ENCODE peak calls at places on chromosomes 16 and 17, in ten cellular contexts. One of them, this sample, is unnamed. For H3K4me1, the result is how much of the 10 kb centered on the place peaks cover.

GRCh38 chr17:78724544-78724943 is 57.5 kb downstream of the CYTH1 start:
- DNase-seq in Peyer's patch: no peak
- DNase-seq in effector memory CD4-positive, alpha-beta T cell: no peak
- DNase-seq in colonic mucosa: no peak
- DNase-seq in endodermal cell: peak
- DNase-seq in cardiac muscle cell: no peak
- DNase-seq in breast epithelium: peak
- DNase-seq in mesenchymal stem cell: no peak
- DNase-seq in heart left ventricle: no peak
- DNase-seq in HAP-1: no peak
- DNase-seq in this sample: no peak

GRCh38 chr16:58290861-58291260 is 4.0 kb downstream of the PRSS54 start:
- DNase-seq in Peyer's patch: no peak
- DNase-seq in effector memory CD4-positive, alpha-beta T cell: no peak
- DNase-seq in colonic mucosa: no peak
- DNase-seq in endodermal cell: no peak
- DNase-seq in cardiac muscle cell: no peak
- DNase-seq in breast epithelium: no peak
- DNase-seq in mesenchymal stem cell: no peak
- DNase-seq in heart left ventricle: no peak
- DNase-seq in HAP-1: no peak
- DNase-seq in this sample: no peak

GRCh38 chr17:65100316-65101140 is 36.6 kb upstream of the RGS9 start:
- DNase-seq in Peyer's patch: peak
- DNase-seq in effector memory CD4-positive, alpha-beta T cell: peak
- DNase-seq in colonic mucosa: peak
- DNase-seq in endodermal cell: peak
- DNase-seq in cardiac muscle cell: peak
- DNase-seq in breast epithelium: peak
- DNase-seq in mesenchymal stem cell: peak
- DNase-seq in heart left ventricle: peak
- DNase-seq in HAP-1: peak
- DNase-seq in this sample: peak

GRCh38 chr17:28093999-28094716 is 51.7 kb downstream of the NLK start:
- DNase-seq in Peyer's patch: no peak
- DNase-seq in effector memory CD4-positive, alpha-beta T cell: no peak
- DNase-seq in colonic mucosa: no peak
- DNase-seq in endodermal cell: no peak
- DNase-seq in cardiac muscle cell: no peak
- DNase-seq in breast epithelium: no peak
- DNase-seq in mesenchymal stem cell: no peak
- DNase-seq in heart left ventricle: no peak
- DNase-seq in HAP-1: peak
- DNase-seq in this sample: no peak

GRCh38 chr16:55478827-55479559 is at the start of gene MMP2:
- DNase-seq in Peyer's patch: peak
- DNase-seq in effector memory CD4-positive, alpha-beta T cell: no peak
- DNase-seq in colonic mucosa: peak
- DNase-seq in endodermal cell: peak
- DNase-seq in cardiac muscle cell: peak
- DNase-seq in breast epithelium: no peak
- DNase-seq in mesenchymal stem cell: peak
- DNase-seq in heart left ventricle: peak
- DNase-seq in HAP-1: no peak
- DNase-seq in this sample: no peak

GRCh38 chr17:50426814-50427787 is 1.1 kb downstream of the ACSF2 start:
- DNase-seq in Peyer's patch: peak
- DNase-seq in effector memory CD4-positive, alpha-beta T cell: no peak
- DNase-seq in colonic mucosa: peak
- DNase-seq in endodermal cell: peak
- DNase-seq in cardiac muscle cell: peak
- DNase-seq in breast epithelium: peak
- DNase-seq in mesenchymal stem cell: peak
- DNase-seq in heart left ventricle: no peak
- DNase-seq in HAP-1: peak
- DNase-seq in this sample: peak

GRCh38 chr17:31564883-31565297 is 173.4 kb downstream of the RAB11FIP4 start:
- DNase-seq in Peyer's patch: no peak
- DNase-seq in effector memory CD4-positive, alpha-beta T cell: no peak
- DNase-seq in colonic mucosa: no peak
- DNase-seq in endodermal cell: peak
- DNase-seq in cardiac muscle cell: peak
- DNase-seq in breast epithelium: no peak
- DNase-seq in mesenchymal stem cell: peak
- DNase-seq in heart left ventricle: no peak
- DNase-seq in HAP-1: no peak
- DNase-seq in this sample: no peak

GRCh38 chr16:529012-529575 is 1.6 kb downstream of the CAPN15 start:
- DNase-seq in Peyer's patch: peak
- DNase-seq in effector memory CD4-positive, alpha-beta T cell: no peak
- DNase-seq in colonic mucosa: no peak
- DNase-seq in endodermal cell: no peak
- DNase-seq in cardiac muscle cell: no peak
- DNase-seq in breast epithelium: no peak
- DNase-seq in mesenchymal stem cell: no peak
- DNase-seq in heart left ventricle: no peak
- DNase-seq in HAP-1: no peak
- DNase-seq in this sample: no peak

GRCh38 chr16:75593825-75594820 is 27.9 kb downstream of the GABARAPL2 start:
- DNase-seq in Peyer's patch: no peak
- DNase-seq in effector memory CD4-positive, alpha-beta T cell: no peak
- DNase-seq in colonic mucosa: no peak
- DNase-seq in endodermal cell: peak
- DNase-seq in cardiac muscle cell: peak
- DNase-seq in breast epithelium: no peak
- DNase-seq in mesenchymal stem cell: peak
- DNase-seq in heart left ventricle: no peak
- DNase-seq in HAP-1: no peak
- DNase-seq in this sample: peak

GRCh38 chr17:42553161-42553818 is 567 bp downstream of the HSD17B1 start:
- DNase-seq in Peyer's patch: no peak
- DNase-seq in effector memory CD4-positive, alpha-beta T cell: no peak
- DNase-seq in colonic mucosa: no peak
- DNase-seq in endodermal cell: peak
- DNase-seq in cardiac muscle cell: peak
- DNase-seq in breast epithelium: no peak
- DNase-seq in mesenchymal stem cell: peak
- DNase-seq in heart left ventricle: peak
- DNase-seq in HAP-1: peak
- DNase-seq in this sample: no peak

GRCh38 chr16:69132424-69133252 is at the start of the genes CHTF8 and UTP4:
- DNase-seq in Peyer's patch: peak
- DNase-seq in effector memory CD4-positive, alpha-beta T cell: peak
- DNase-seq in colonic mucosa: peak
- DNase-seq in endodermal cell: peak
- DNase-seq in cardiac muscle cell: peak
- DNase-seq in breast epithelium: peak
- DNase-seq in mesenchymal stem cell: peak
- DNase-seq in heart left ventricle: peak
- DNase-seq in HAP-1: peak
- DNase-seq in this sample: peak

GRCh38 chr17:43018008-43018853 is 4.0 kb downstream of the VAT1 start:
- DNase-seq in Peyer's patch: no peak
- DNase-seq in effector memory CD4-positive, alpha-beta T cell: peak
- DNase-seq in colonic mucosa: no peak
- DNase-seq in endodermal cell: peak
- DNase-seq in cardiac muscle cell: no peak
- DNase-seq in breast epithelium: no peak
- DNase-seq in mesenchymal stem cell: peak
- DNase-seq in heart left ventricle: no peak
- DNase-seq in HAP-1: peak
- DNase-seq in this sample: no peak

GRCh38 chr17:63338272-63338671 is 107.8 kb downstream of the CYB561 start:
- DNase-seq in Peyer's patch: no peak
- DNase-seq in effector memory CD4-positive, alpha-beta T cell: no peak
- DNase-seq in colonic mucosa: no peak
- DNase-seq in endodermal cell: no peak
- DNase-seq in cardiac muscle cell: no peak
- DNase-seq in breast epithelium: no peak
- DNase-seq in mesenchymal stem cell: no peak
- DNase-seq in heart left ventricle: no peak
- DNase-seq in HAP-1: no peak
- DNase-seq in this sample: no peak

GRCh38 chr17:72614871-72615626 is 477.4 kb downstream of the SLC39A11 start:
- DNase-seq in Peyer's patch: peak
- DNase-seq in effector memory CD4-positive, alpha-beta T cell: no peak
- DNase-seq in colonic mucosa: peak
- DNase-seq in endodermal cell: peak
- DNase-seq in cardiac muscle cell: peak
- DNase-seq in breast epithelium: no peak
- DNase-seq in mesenchymal stem cell: peak
- DNase-seq in heart left ventricle: no peak
- DNase-seq in HAP-1: no peak
- DNase-seq in this sample: peak

GRCh38 chr17:27598337-27599050 is 32.5 kb upstream of the LGALS9 start:
- DNase-seq in Peyer's patch: no peak
- DNase-seq in effector memory CD4-positive, alpha-beta T cell: no peak
- DNase-seq in colonic mucosa: no peak
- DNase-seq in endodermal cell: no peak
- DNase-seq in cardiac muscle cell: no peak
- DNase-seq in breast epithelium: no peak
- DNase-seq in mesenchymal stem cell: no peak
- DNase-seq in heart left ventricle: peak
- DNase-seq in HAP-1: no peak
- DNase-seq in this sample: no peak

GRCh38 chr17:77867976-77868713 is 90.4 kb upstream of the TNRC6C start:
- DNase-seq in Peyer's patch: no peak
- DNase-seq in effector memory CD4-positive, alpha-beta T cell: no peak
- DNase-seq in colonic mucosa: no peak
- DNase-seq in endodermal cell: no peak
- DNase-seq in cardiac muscle cell: no peak
- DNase-seq in breast epithelium: no peak
- DNase-seq in mesenchymal stem cell: no peak
- DNase-seq in heart left ventricle: peak
- DNase-seq in HAP-1: no peak
- DNase-seq in this sample: no peak

GRCh38 chr16:67961551-67961957 is 6.9 kb downstream of the SLC12A4 start:
- DNase-seq in Peyer's patch: peak
- DNase-seq in effector memory CD4-positive, alpha-beta T cell: no peak
- DNase-seq in colonic mucosa: peak
- DNase-seq in endodermal cell: no peak
- DNase-seq in cardiac muscle cell: no peak
- DNase-seq in breast epithelium: peak
- DNase-seq in mesenchymal stem cell: no peak
- DNase-seq in heart left ventricle: no peak
- DNase-seq in HAP-1: no peak
- DNase-seq in this sample: peak

GRCh38 chr17:1107777-1108559 is 71.8 kb downstream of the ABR start:
- DNase-seq in Peyer's patch: peak
- DNase-seq in effector memory CD4-positive, alpha-beta T cell: no peak
- DNase-seq in colonic mucosa: peak
- DNase-seq in endodermal cell: peak
- DNase-seq in cardiac muscle cell: no peak
- DNase-seq in breast epithelium: no peak
- DNase-seq in mesenchymal stem cell: peak
- DNase-seq in heart left ventricle: no peak
- DNase-seq in HAP-1: no peak
- DNase-seq in this sample: no peak
- H3K4me1 ChIP-seq in Peyer's patch: half or more
- H3K4me1 ChIP-seq in effector memory CD4-positive, alpha-beta T cell: under half
- H3K4me1 ChIP-seq in colonic mucosa: under half
- H3K4me1 ChIP-seq in endodermal cell: under half
- H3K4me1 ChIP-seq in cardiac muscle cell: half or more
- H3K4me1 ChIP-seq in breast epithelium: under half
- H3K4me1 ChIP-seq in mesenchymal stem cell: half or more
- H3K4me1 ChIP-seq in heart left ventricle: half or more
- H3K4me1 ChIP-seq in HAP-1: under half
- H3K4me1 ChIP-seq in this sample: under half

GRCh38 chr17:80763293-80763867 is 218.7 kb downstream of the RPTOR start:
- DNase-seq in Peyer's patch: no peak
- DNase-seq in effector memory CD4-positive, alpha-beta T cell: no peak
- DNase-seq in colonic mucosa: no peak
- DNase-seq in endodermal cell: no peak
- DNase-seq in cardiac muscle cell: no peak
- DNase-seq in breast epithelium: no peak
- DNase-seq in mesenchymal stem cell: no peak
- DNase-seq in heart left ventricle: no peak
- DNase-seq in HAP-1: no peak
- DNase-seq in this sample: no peak
- H3K4me1 ChIP-seq in Peyer's patch: under half
- H3K4me1 ChIP-seq in effector memory CD4-positive, alpha-beta T cell: half or more
- H3K4me1 ChIP-seq in colonic mucosa: under half
- H3K4me1 ChIP-seq in endodermal cell: under half
- H3K4me1 ChIP-seq in cardiac muscle cell: under half
- H3K4me1 ChIP-seq in breast epithelium: under half
- H3K4me1 ChIP-seq in mesenchymal stem cell: under half
- H3K4me1 ChIP-seq in heart left ventricle: half or more
- H3K4me1 ChIP-seq in HAP-1: under half
- H3K4me1 ChIP-seq in this sample: under half

GRCh38 chr17:57879437-57880085 is 29.7 kb upstream of the MRPS23 start:
- DNase-seq in Peyer's patch: no peak
- DNase-seq in effector memory CD4-positive, alpha-beta T cell: no peak
- DNase-seq in colonic mucosa: no peak
- DNase-seq in endodermal cell: peak
- DNase-seq in cardiac muscle cell: no peak
- DNase-seq in breast epithelium: no peak
- DNase-seq in mesenchymal stem cell: no peak
- DNase-seq in heart left ventricle: no peak
- DNase-seq in HAP-1: no peak
- DNase-seq in this sample: peak

GRCh38 chr17:57885148-57885915 is 35.5 kb upstream of the MRPS23 start:
- DNase-seq in Peyer's patch: no peak
- DNase-seq in effector memory CD4-positive, alpha-beta T cell: no peak
- DNase-seq in colonic mucosa: no peak
- DNase-seq in endodermal cell: no peak
- DNase-seq in cardiac muscle cell: no peak
- DNase-seq in breast epithelium: no peak
- DNase-seq in mesenchymal stem cell: no peak
- DNase-seq in heart left ventricle: no peak
- DNase-seq in HAP-1: no peak
- DNase-seq in this sample: no peak

GRCh38 chr17:57881143-57881542 is 31.3 kb upstream of the MRPS23 start:
- DNase-seq in Peyer's patch: no peak
- DNase-seq in effector memory CD4-positive, alpha-beta T cell: no peak
- DNase-seq in colonic mucosa: no peak
- DNase-seq in endodermal cell: peak
- DNase-seq in cardiac muscle cell: peak
- DNase-seq in breast epithelium: no peak
- DNase-seq in mesenchymal stem cell: peak
- DNase-seq in heart left ventricle: no peak
- DNase-seq in HAP-1: no peak
- DNase-seq in this sample: no peak

GRCh38 chr17:57880086-57880456 is 30.2 kb upstream of the MRPS23 start:
- DNase-seq in Peyer's patch: no peak
- DNase-seq in effector memory CD4-positive, alpha-beta T cell: no peak
- DNase-seq in colonic mucosa: no peak
- DNase-seq in endodermal cell: no peak
- DNase-seq in cardiac muscle cell: no peak
- DNase-seq in breast epithelium: no peak
- DNase-seq in mesenchymal stem cell: no peak
- DNase-seq in heart left ventricle: no peak
- DNase-seq in HAP-1: no peak
- DNase-seq in this sample: peak

GRCh38 chr17:57881783-57882291 is 32.0 kb upstream of the MRPS23 start:
- DNase-seq in Peyer's patch: no peak
- DNase-seq in effector memory CD4-positive, alpha-beta T cell: no peak
- DNase-seq in colonic mucosa: no peak
- DNase-seq in endodermal cell: peak
- DNase-seq in cardiac muscle cell: no peak
- DNase-seq in breast epithelium: no peak
- DNase-seq in mesenchymal stem cell: no peak
- DNase-seq in heart left ventricle: no peak
- DNase-seq in HAP-1: no peak
- DNase-seq in this sample: no peak
- H3K4me1 ChIP-seq in Peyer's patch: under half
- H3K4me1 ChIP-seq in effector memory CD4-positive, alpha-beta T cell: under half
- H3K4me1 ChIP-seq in colonic mucosa: under half
- H3K4me1 ChIP-seq in endodermal cell: under half
- H3K4me1 ChIP-seq in cardiac muscle cell: under half
- H3K4me1 ChIP-seq in breast epithelium: under half
- H3K4me1 ChIP-seq in mesenchymal stem cell: under half
- H3K4me1 ChIP-seq in heart left ventricle: under half
- H3K4me1 ChIP-seq in HAP-1: under half
- H3K4me1 ChIP-seq in this sample: under half

GRCh38 chr17:82699551-82699950 is 1.1 kb upstream of the RAB40B start:
- DNase-seq in Peyer's patch: no peak
- DNase-seq in effector memory CD4-positive, alpha-beta T cell: no peak
- DNase-seq in colonic mucosa: no peak
- DNase-seq in endodermal cell: no peak
- DNase-seq in cardiac muscle cell: no peak
- DNase-seq in breast epithelium: no peak
- DNase-seq in mesenchymal stem cell: no peak
- DNase-seq in heart left ventricle: no peak
- DNase-seq in HAP-1: no peak
- DNase-seq in this sample: no peak
- H3K4me1 ChIP-seq in Peyer's patch: under half
- H3K4me1 ChIP-seq in effector memory CD4-positive, alpha-beta T cell: under half
- H3K4me1 ChIP-seq in colonic mucosa: under half
- H3K4me1 ChIP-seq in endodermal cell: under half
- H3K4me1 ChIP-seq in cardiac muscle cell: under half
- H3K4me1 ChIP-seq in breast epithelium: under half
- H3K4me1 ChIP-seq in mesenchymal stem cell: under half
- H3K4me1 ChIP-seq in heart left ventricle: under half
- H3K4me1 ChIP-seq in HAP-1: under half
- H3K4me1 ChIP-seq in this sample: under half

This sample was measured in PC-3.